ENCODE peak calls at places on chromosomes 5 and 9, in seven cellular contexts. G is transverse colon, O is upper lobe of left lung, P is gastrocnemius medialis, K is heart left ventricle, L is GM12878, A is HCT116. S is an unnamed sample. For H3K4me1, the result is how much of the 10 kb centered on the place peaks cover.

GRCh38 chr9:21883642-21884041 is 81.2 kb downstream of the MTAP start:
- DNase-seq in G (no peak), O (no peak), P (no peak), K (no peak), L (no peak), A (peak), S (no peak)

GRCh38 chr5:97078958-97079357 is 63.5 kb downstream of the LIX1 start:
- DNase-seq in G (no peak), O (no peak), P (no peak), K (no peak), L (no peak), A (no peak), S (no peak)

GRCh38 chr9:98378206-98379193 is 123.1 kb upstream of the TBC1D2 start:
- DNase-seq in G (no peak), O (no peak), P (no peak), K (no peak), L (no peak), A (no peak), S (no peak)

GRCh38 chr9:113530942-113531341 is 67.4 kb downstream of the RGS3 start:
- DNase-seq in G (no peak), O (no peak), P (no peak), K (no peak), L (no peak), A (no peak), S (no peak)

GRCh38 chr9:97740848-97741821 is 44.0 kb upstream of the XPA start:
- DNase-seq in G (peak), O (peak), P (no peak), K (peak), L (no peak), A (no peak), S (peak)

GRCh38 chr5:34749431-34749872 is 89.5 kb upstream of the TTC23L start:
- DNase-seq in G (no peak), O (no peak), P (no peak), K (no peak), L (no peak), A (no peak), S (no peak)

GRCh38 chr9:107983191-107983603 is 493.6 kb upstream of the KLF4 start:
- DNase-seq in G (no peak), O (peak), P (no peak), K (no peak), L (no peak), A (no peak), S (no peak)

GRCh38 chr5:39896104-39896503 is 471.3 kb upstream of the DAB2 start:
- DNase-seq in G (no peak), O (no peak), P (no peak), K (no peak), L (no peak), A (no peak), S (no peak)

GRCh38 chr9:15231788-15232635 is 75.0 kb downstream of the TTC39B start:
- DNase-seq in G (no peak), O (no peak), P (no peak), K (no peak), L (no peak), A (peak), S (peak)

GRCh38 chr9:91433180-91433579 is 9.5 kb upstream of the NFIL3 start:
- DNase-seq in G (no peak), O (no peak), P (no peak), K (no peak), L (no peak), A (peak), S (no peak)

GRCh38 chr9:37464006-37464405 is 1.2 kb downstream of the ZBTB5 start:
- DNase-seq in G (no peak), O (no peak), P (no peak), K (no peak), L (no peak), A (no peak), S (no peak)

GRCh38 chr5:107698286-107698685 is 27.5 kb upstream of the EFNA5 start:
- DNase-seq in G (no peak), O (no peak), P (no peak), K (no peak), L (no peak), A (no peak), S (no peak)

GRCh38 chr9:137347928-137348327 is 45.9 kb upstream of the NRARP start:
- DNase-seq in G (no peak), O (no peak), P (no peak), K (no peak), L (no peak), A (no peak), S (no peak)

GRCh38 chr5:176596689-176597416 is 13.1 kb downstream of the GPRIN1 start:
- DNase-seq in G (peak), O (peak), P (no peak), K (peak), L (no peak), A (no peak), S (peak)

GRCh38 chr9:85723220-85723619 is 18.5 kb downstream of the AGTPBP1 start:
- DNase-seq in G (no peak), O (no peak), P (no peak), K (peak), L (no peak), A (no peak), S (no peak)

GRCh38 chr9:128341435-128341849 is 1.1 kb downstream of the SLC27A4 start:
- DNase-seq in G (peak), O (peak), P (peak), K (peak), L (no peak), A (peak), S (peak)

GRCh38 chr9:113999256-114000062 is 78.6 kb downstream of the AMBP start:
- DNase-seq in G (no peak), O (peak), P (no peak), K (peak), L (no peak), A (no peak), S (no peak)

GRCh38 chr5:164487939-164488338 is 982.5 kb downstream of the MAT2B start:
- DNase-seq in G (no peak), O (no peak), P (no peak), K (no peak), L (no peak), A (no peak), S (no peak)

GRCh38 chr5:157602505-157602904 is 26.9 kb upstream of the ADAM19 start:
- DNase-seq in G (no peak), O (no peak), P (no peak), K (no peak), L (no peak), A (no peak), S (no peak)

GRCh38 chr5:148928141-148928540 is 101.7 kb downstream of the ADRB2 start:
- DNase-seq in G (no peak), O (no peak), P (no peak), K (no peak), L (no peak), A (no peak), S (no peak)

DNA sequence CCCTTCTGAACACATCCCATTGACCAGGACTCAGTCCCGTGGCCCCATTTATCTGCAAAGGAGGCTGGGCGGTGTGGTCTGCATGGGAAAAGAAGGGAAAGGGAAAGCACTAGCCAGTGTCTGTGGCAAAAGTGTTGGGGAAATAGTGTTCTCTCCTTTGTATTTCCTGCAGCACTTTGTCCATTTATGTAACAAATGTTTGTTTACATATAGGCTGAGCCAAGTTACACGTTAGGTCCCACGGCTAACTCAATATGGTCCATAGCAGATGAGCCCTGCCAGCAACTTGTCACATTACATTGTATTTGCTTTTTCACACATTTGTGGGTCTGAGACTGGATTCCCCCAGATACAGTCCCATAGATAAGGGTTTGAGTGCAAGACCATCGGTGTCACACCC is 260.5 kb downstream of the MSX2 start:
- DNase-seq in G (no peak), O (no peak), P (no peak), K (no peak), L (no peak), A (no peak), S (no peak)
- H3K4me1 ChIP-seq in G (under half), O (under half), P (under half), K (under half), L (under half), A (under half), S (under half)

DNA sequence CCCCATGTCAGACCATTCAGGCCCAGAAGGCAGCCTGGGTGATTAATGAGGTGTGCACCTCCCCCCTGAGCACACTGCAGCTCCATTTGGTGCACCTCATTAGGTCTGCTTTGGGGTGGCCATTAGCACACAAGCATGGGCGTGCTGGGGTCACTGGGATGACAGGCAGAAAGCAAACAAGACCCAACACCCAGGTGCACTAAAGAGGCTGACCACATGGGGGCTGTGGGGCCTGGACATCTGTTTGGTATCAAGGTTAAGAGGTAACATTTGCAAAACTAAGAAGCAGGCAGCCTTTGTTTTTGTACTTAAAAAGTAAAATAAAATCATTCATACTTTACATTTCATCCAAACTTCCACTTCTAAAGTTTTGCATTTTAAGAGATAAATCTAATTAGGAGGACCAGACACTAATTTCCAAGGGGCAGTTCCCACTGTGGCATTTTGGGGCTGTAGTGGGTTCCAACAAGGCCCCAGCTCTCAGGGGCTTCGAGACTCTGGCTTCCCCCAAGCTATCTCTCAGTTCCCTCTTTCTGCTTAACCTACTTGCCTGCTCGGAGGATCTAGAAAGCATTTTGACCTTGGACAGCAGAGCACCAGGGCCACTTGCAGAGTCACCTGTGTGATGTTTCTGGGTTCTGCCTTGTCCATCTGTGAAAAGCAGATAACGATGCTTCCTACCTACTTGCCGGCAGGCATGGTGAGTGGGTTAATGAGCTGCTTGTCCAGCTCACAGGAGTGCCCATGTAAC is 175.6 kb downstream of the MED10 start:
- DNase-seq in G (no peak), O (no peak), P (no peak), K (no peak), L (no peak), A (no peak), S (no peak)
- TF ChIP-seq CTCF in G (no peak), O (no peak), P (no peak), K (no peak), L (no peak), A (peak), S (no peak)

GRCh38 chr9:120730661-120731514 is 16.6 kb upstream of the MEGF9 start:
- DNase-seq in G (no peak), O (peak), P (no peak), K (peak), L (no peak), A (no peak), S (peak)
- TF ChIP-seq POLR2A in G (no peak), O (no peak), P (no peak), K (no peak), L (no peak), A (no peak), S (no peak)

GRCh38 chr5:169148066-169148740 is 152.7 kb downstream of the SLIT3 start:
- DNase-seq in G (no peak), O (no peak), P (no peak), K (no peak), L (no peak), A (no peak), S (no peak)
- H3K4me1 ChIP-seq in G (under half), O (under half), P (under half), K (under half), L (under half), A (under half), S (under half)

GRCh38 chr5:170268153-170268689 is 29.4 kb downstream of the LCP2 start:
- DNase-seq in G (no peak), O (no peak), P (no peak), K (no peak), L (no peak), A (no peak), S (no peak)
- TF ChIP-seq CTCF in G (no peak), O (no peak), P (no peak), K (no peak), L (no peak), A (no peak), S (no peak)

S was measured in body of pancreas.